ENCODE peak calls at places on chromosomes 3 and 15, in four cellular contexts. One of them, this sample, is unnamed. For H3K36me3 and H3K9me3, the result is how much of the 10 kb centered on the place peaks cover.

GRCh38 chr3:134054231-134054630 is 24.5 kb upstream of the SLCO2A1 start:
- DNase-seq in stomach: no peak
- DNase-seq in aorta: peak
- DNase-seq in SJSA1: no peak
- DNase-seq in this sample: no peak

GRCh38 chr15:96703087-96703486 is 372.6 kb downstream of the NR2F2 start:
- DNase-seq in stomach: no peak
- DNase-seq in SJSA1: no peak
- DNase-seq in aorta: no peak
- DNase-seq in this sample: no peak

GRCh38 chr3:120797857-120798256 is 55.3 kb downstream of the GTF2E1 start:
- DNase-seq in stomach: no peak
- DNase-seq in SJSA1: no peak
- DNase-seq in aorta: no peak
- DNase-seq in this sample: no peak

GRCh38 chr15:32747886-32748285 is 30.1 kb downstream of the GREM1 start:
- DNase-seq in aorta: no peak
- DNase-seq in SJSA1: no peak
- DNase-seq in stomach: no peak
- DNase-seq in this sample: no peak

GRCh38 chr3:149151843-149152242 is 22.4 kb downstream of the HPS3 start:
- DNase-seq in aorta: no peak
- DNase-seq in stomach: no peak
- DNase-seq in SJSA1: no peak
- DNase-seq in this sample: no peak

GRCh38 chr15:39287322-39288195 is 293.3 kb upstream of the THBS1 start:
- DNase-seq in aorta: no peak
- DNase-seq in SJSA1: no peak
- DNase-seq in stomach: no peak
- DNase-seq in this sample: no peak

GRCh38 chr3:65955792-65956477 is 82.8 kb downstream of the MAGI1 start:
- DNase-seq in SJSA1: no peak
- DNase-seq in stomach: no peak
- DNase-seq in aorta: no peak
- DNase-seq in this sample: peak

GRCh38 chr15:72249138-72249825 is 18.3 kb upstream of the PKM start:
- DNase-seq in aorta: no peak
- DNase-seq in stomach: no peak
- DNase-seq in SJSA1: no peak
- DNase-seq in this sample: no peak

GRCh38 chr3:46209751-46210470 is 1.8 kb upstream of the CCR1 start:
- DNase-seq in aorta: no peak
- DNase-seq in SJSA1: no peak
- DNase-seq in stomach: no peak
- DNase-seq in this sample: no peak
- H3K4me3 ChIP-seq in aorta: no peak
- H3K4me3 ChIP-seq in SJSA1: no peak
- H3K4me3 ChIP-seq in stomach: no peak
- H3K4me3 ChIP-seq in this sample: no peak

GRCh38 chr3:47491777-47492176 is 16.0 kb upstream of the SCAP start:
- DNase-seq in stomach: no peak
- DNase-seq in SJSA1: no peak
- DNase-seq in aorta: no peak
- DNase-seq in this sample: no peak
- H3K36me3 ChIP-seq in stomach: under half
- H3K36me3 ChIP-seq in SJSA1: under half
- H3K36me3 ChIP-seq in aorta: under half
- H3K36me3 ChIP-seq in this sample: under half

GRCh38 chr15:25094066-25094465 is 139.3 kb downstream of the SNRPN start:
- DNase-seq in stomach: no peak
- DNase-seq in aorta: no peak
- DNase-seq in SJSA1: peak
- DNase-seq in this sample: no peak

GRCh38 chr15:25094519-25094918 is 139.7 kb downstream of the SNRPN start:
- DNase-seq in stomach: no peak
- DNase-seq in SJSA1: peak
- DNase-seq in aorta: no peak
- DNase-seq in this sample: no peak

GRCh38 chr15:25092661-25093060 is 137.9 kb downstream of the SNRPN start:
- DNase-seq in SJSA1: no peak
- DNase-seq in aorta: no peak
- DNase-seq in stomach: no peak
- DNase-seq in this sample: no peak

GRCh38 chr15:25093455-25094029 is 138.8 kb downstream of the SNRPN start:
- DNase-seq in SJSA1: peak
- DNase-seq in stomach: no peak
- DNase-seq in aorta: no peak
- DNase-seq in this sample: no peak

DNA sequence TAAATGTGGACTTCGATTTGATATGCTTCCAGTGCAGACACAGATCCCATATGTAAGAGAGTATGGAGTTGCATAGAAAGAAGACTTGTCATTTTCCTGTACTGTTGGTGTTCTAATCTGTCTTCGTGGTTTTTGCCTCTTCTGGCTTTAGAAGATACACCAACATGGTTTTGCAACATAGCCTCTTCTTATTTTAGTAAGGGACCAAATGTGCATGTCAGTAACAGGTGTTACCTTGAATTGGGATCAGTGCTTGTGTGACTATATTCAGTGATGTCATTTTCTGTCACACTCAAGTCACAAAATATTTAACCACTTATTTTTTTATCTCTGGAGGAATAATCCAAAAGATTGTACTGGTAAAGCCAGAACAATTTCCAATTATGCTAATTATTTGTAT is 140.4 kb downstream of the SNRPN start:
- DNase-seq in aorta: no peak
- DNase-seq in SJSA1: no peak
- DNase-seq in stomach: no peak
- DNase-seq in this sample: no peak
- H3K9me3 ChIP-seq in aorta: under half
- H3K9me3 ChIP-seq in SJSA1: under half
- H3K9me3 ChIP-seq in stomach: half or more
- H3K9me3 ChIP-seq in this sample: under half

GRCh38 chr3:177147790-177148189 is 49.5 kb downstream of the TBL1XR1 start:
- DNase-seq in SJSA1: no peak
- DNase-seq in aorta: no peak
- DNase-seq in stomach: no peak
- DNase-seq in this sample: no peak
- H3K4me3 ChIP-seq in SJSA1: no peak
- H3K4me3 ChIP-seq in aorta: no peak
- H3K4me3 ChIP-seq in stomach: no peak
- H3K4me3 ChIP-seq in this sample: no peak

GRCh38 chr3:129256270-129256669 is 6.9 kb downstream of the COPG1 start:
- DNase-seq in SJSA1: no peak
- DNase-seq in stomach: no peak
- DNase-seq in aorta: no peak
- DNase-seq in this sample: no peak
- H3K36me3 ChIP-seq in SJSA1: half or more
- H3K36me3 ChIP-seq in stomach: half or more
- H3K36me3 ChIP-seq in aorta: under half
- H3K36me3 ChIP-seq in this sample: under half

GRCh38 chr15:22236469-22236868 is 156.1 kb downstream of the OR4M2 start:
- DNase-seq in stomach: no peak
- DNase-seq in aorta: peak
- DNase-seq in SJSA1: no peak
- DNase-seq in this sample: no peak
- H3K9me3 ChIP-seq in stomach: under half
- H3K9me3 ChIP-seq in aorta: under half
- H3K9me3 ChIP-seq in SJSA1: under half
- H3K9me3 ChIP-seq in this sample: under half

GRCh38 chr3:114455432-114455831 is 161.6 kb downstream of the TIGIT start:
- DNase-seq in stomach: no peak
- DNase-seq in SJSA1: no peak
- DNase-seq in aorta: no peak
- DNase-seq in this sample: no peak
- H3K4me3 ChIP-seq in stomach: peak
- H3K4me3 ChIP-seq in SJSA1: no peak
- H3K4me3 ChIP-seq in aorta: peak
- H3K4me3 ChIP-seq in this sample: no peak

GRCh38 chr3:197611255-197611654 is 55.5 kb upstream of the BDH1 start:
- DNase-seq in aorta: no peak
- DNase-seq in stomach: no peak
- DNase-seq in SJSA1: no peak
- DNase-seq in this sample: no peak

GRCh38 chr3:197613187-197613586 is 57.4 kb upstream of the BDH1 start:
- DNase-seq in SJSA1: no peak
- DNase-seq in aorta: no peak
- DNase-seq in stomach: no peak
- DNase-seq in this sample: no peak

DNA sequence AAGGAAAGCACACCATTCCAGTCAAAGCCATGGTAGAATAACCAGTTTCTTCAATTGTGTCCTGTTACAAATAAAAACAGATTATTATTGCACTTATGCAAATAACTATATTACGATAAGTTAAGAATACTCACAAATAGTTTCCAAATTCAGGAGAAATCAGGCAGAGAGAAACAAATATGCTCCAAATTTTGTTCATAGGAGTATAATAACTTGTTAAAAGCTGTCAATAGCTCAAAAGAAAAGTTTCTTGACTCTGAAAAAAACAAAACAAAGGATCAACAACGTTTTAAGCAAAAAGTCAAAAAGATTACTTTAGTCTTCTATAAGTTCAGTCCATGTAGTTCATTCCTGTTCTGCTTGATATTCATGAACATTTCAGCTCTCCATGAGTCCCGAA is 59.7 kb upstream of the BDH1 start:
- DNase-seq in SJSA1: no peak
- DNase-seq in aorta: no peak
- DNase-seq in stomach: no peak
- DNase-seq in this sample: no peak
- H3K36me3 ChIP-seq in SJSA1: half or more
- H3K36me3 ChIP-seq in aorta: under half
- H3K36me3 ChIP-seq in stomach: half or more
- H3K36me3 ChIP-seq in this sample: under half

GRCh38 chr3:176512037-176512436 is 685.2 kb downstream of the TBL1XR1 start:
- DNase-seq in SJSA1: no peak
- DNase-seq in aorta: no peak
- DNase-seq in stomach: no peak
- DNase-seq in this sample: no peak
- H3K9me3 ChIP-seq in SJSA1: under half
- H3K9me3 ChIP-seq in aorta: under half
- H3K9me3 ChIP-seq in stomach: under half
- H3K9me3 ChIP-seq in this sample: under half

GRCh38 chr3:46987485-46988401 is 8.3 kb downstream of the NBEAL2 start:
- DNase-seq in SJSA1: no peak
- DNase-seq in stomach: peak
- DNase-seq in aorta: peak
- DNase-seq in this sample: peak
- H3K4me3 ChIP-seq in SJSA1: no peak
- H3K4me3 ChIP-seq in stomach: peak
- H3K4me3 ChIP-seq in aorta: no peak
- H3K4me3 ChIP-seq in this sample: no peak